ENCODE peak calls at places on chromosomes 13 and 19, in eight cellular contexts. N is MG63, B is aorta, I is small intestine, O is astrocyte, G is heart left ventricle, W is breast epithelium, Q is neural progenitor cell. S is an unnamed sample. For H3K27me3 and H3K36me3, the result is how much of the 10 kb centered on the place peaks cover.

GRCh38 chr19:56111601-56112312 is 9.3 kb downstream of the ZNF787 start:
- DNase-seq in N (no peak), B (no peak), I (peak), O (no peak), G (no peak), W (no peak), Q (peak), S (peak)

GRCh38 chr13:104014803-104015645 is 948.8 kb upstream of the SLC10A2 start:
- DNase-seq in N (peak), B (no peak), I (no peak), O (peak), G (no peak), W (no peak), Q (no peak), S (peak)

GRCh38 chr13:75704194-75704941 is 68.2 kb downstream of the LMO7 start:
- DNase-seq in N (peak), B (no peak), I (no peak), O (peak), G (no peak), W (no peak), Q (no peak), S (peak)

GRCh38 chr19:48770223-48770622 is 14.9 kb downstream of the FGF21 start:
- DNase-seq in N (no peak), B (no peak), I (no peak), O (peak), G (no peak), W (no peak), Q (no peak), S (peak)

GRCh38 chr19:35236638-35237400 is 8.3 kb upstream of the FAM187B start:
- DNase-seq in N (no peak), B (no peak), I (peak), O (no peak), G (no peak), W (no peak), Q (no peak), S (no peak)

GRCh38 chr19:38441660-38442348 is 8.3 kb downstream of the RYR1 start:
- DNase-seq in N (no peak), B (no peak), I (no peak), O (no peak), G (no peak), W (no peak), Q (peak), S (no peak)

GRCh38 chr13:41025518-41025917 is 6.4 kb upstream of the ELF1 start:
- DNase-seq in N (no peak), B (no peak), I (no peak), O (no peak), G (no peak), W (no peak), Q (no peak), S (no peak)

GRCh38 chr19:39497850-39498261 is 891 bp upstream of the DLL3 start:
- DNase-seq in N (peak), B (no peak), I (peak), O (peak), G (no peak), W (no peak), Q (peak), S (no peak)

GRCh38 chr19:8208119-8208709 is 956 bp upstream of the CERS4 start:
- DNase-seq in N (no peak), B (peak), I (no peak), O (no peak), G (no peak), W (peak), Q (peak), S (no peak)

GRCh38 chr13:32264407-32264806 is 50.8 kb downstream of the ZAR1L start:
- DNase-seq in N (peak), B (peak), I (no peak), O (peak), G (peak), W (no peak), Q (no peak), S (peak)

GRCh38 chr19:41739361-41739760 is 16.0 kb upstream of the CEACAM6 start:
- DNase-seq in N (no peak), B (no peak), I (no peak), O (no peak), G (no peak), W (no peak), Q (no peak), S (no peak)

GRCh38 chr19:41740415-41741243 is 14.7 kb upstream of the CEACAM6 start:
- DNase-seq in N (no peak), B (no peak), I (peak), O (no peak), G (no peak), W (no peak), Q (no peak), S (no peak)

GRCh38 chr19:41744850-41745249 is 10.5 kb upstream of the CEACAM6 start:
- DNase-seq in N (no peak), B (no peak), I (peak), O (no peak), G (no peak), W (no peak), Q (no peak), S (no peak)

GRCh38 chr19:41745761-41746160 is 9.6 kb upstream of the CEACAM6 start:
- DNase-seq in N (no peak), B (no peak), I (no peak), O (no peak), G (no peak), W (no peak), Q (no peak), S (no peak)

GRCh38 chr19:41741244-41741554 is 14.1 kb upstream of the CEACAM6 start:
- DNase-seq in N (no peak), B (no peak), I (no peak), O (no peak), G (no peak), W (no peak), Q (no peak), S (no peak)
- H3K27me3 ChIP-seq in N (half or more), B (under half), I (under half), O (under half), G (under half), W (under half), Q (under half), S (under half)

GRCh38 chr19:15393963-15394362 is 14.4 kb upstream of the AKAP8 start:
- DNase-seq in N (no peak), B (no peak), I (no peak), O (no peak), G (no peak), W (no peak), Q (no peak), S (no peak)
- H3K36me3 ChIP-seq in N (half or more), B (under half), I (under half), O (under half), G (half or more), W (under half), Q (under half), S (under half)

DNA sequence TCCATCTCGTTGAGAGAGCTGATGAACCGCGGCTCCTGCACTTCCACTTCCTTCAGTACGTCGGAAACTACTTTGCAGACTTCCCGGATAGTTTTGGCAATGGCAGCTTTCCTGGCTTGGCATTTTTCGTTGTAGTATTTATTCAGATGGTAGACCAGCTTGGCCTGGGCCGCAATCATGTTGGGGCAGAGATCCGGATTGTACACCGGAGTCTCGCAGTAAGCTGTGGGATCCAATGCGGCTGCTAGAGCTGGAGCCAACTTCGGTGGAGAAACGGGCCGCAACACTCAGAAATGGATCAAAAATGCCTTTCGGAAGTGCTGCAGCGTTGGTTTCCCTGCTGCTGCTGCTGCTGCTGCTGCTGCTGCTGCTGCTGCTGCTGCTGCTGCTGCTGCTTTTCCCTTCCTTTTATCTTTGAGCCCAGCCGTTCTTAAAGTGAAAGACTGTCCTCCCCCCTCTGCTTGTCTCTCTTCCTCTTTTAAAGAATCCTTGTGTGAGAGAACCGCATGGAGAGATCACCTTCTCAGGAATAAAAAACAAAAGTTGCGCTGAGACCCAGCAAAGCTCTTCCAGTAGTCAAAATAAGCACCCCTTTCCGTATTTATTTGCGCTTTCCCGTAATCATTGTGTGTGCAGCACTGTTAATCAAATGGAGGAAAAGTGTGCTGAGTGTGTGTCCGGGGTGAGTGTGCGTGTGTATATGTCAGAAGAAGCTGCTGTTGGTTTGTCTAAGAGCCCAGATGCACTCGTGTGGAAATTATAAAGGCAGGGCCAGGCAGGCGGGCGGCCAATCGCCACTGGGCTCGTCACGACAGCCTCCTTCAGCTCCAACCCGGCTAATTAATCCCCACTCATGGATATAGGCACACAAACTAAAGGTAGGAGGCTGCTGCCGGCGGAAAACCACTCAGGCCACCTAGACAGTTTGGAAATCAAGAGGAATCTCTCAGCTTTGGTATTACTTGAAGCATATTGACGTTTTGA is at the start of gene MAB21L1:
- DNase-seq in N (peak), B (peak), I (peak), O (peak), G (peak), W (peak), Q (peak), S (no peak)
- H3K27me3 ChIP-seq in N (under half), B (under half), I (under half), O (under half), G (under half), W (under half), Q (half or more), S (under half)

DNA sequence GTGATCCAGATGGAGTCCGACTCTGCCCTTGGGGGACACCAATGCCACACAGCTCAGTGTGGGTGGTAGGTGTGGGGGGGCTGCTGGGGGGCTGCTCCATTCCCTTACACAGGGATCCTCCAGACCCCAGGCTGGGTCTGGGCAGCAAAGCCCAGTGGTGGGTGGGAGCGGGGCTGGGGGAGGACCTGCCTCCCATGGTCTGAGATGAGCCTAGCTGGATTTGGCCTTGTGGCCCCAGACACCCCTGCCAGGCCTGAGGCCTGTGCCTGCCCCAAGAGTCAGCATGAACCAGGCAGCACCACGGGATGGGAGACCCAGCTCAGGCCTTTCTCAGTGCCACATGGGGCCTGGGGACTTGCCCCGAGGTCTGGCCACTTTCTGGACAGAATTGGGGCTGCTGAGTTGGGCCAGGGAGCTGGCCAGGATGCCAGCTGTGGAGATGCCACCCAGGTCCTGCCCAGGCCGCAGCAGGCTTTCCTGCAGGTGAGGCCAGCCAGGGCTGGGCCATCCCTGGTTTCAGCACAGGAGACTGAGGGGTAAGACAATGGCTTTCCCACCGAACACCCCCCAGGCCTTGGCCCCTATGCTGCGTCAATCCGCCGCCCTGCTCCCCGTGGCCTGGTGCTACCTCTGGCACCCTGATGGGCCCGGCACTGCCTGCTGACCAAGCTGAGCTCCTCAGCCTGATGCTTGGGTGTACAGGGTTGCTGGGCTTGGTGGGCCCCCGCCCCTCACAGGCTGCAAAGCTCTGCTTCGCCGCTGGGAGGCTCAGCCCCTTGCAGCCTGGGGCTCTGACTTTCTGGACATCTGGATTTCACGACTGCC is 24.2 kb downstream of the CEBPG start:
- DNase-seq in N (no peak), B (peak), I (no peak), O (no peak), G (peak), W (no peak), Q (peak), S (no peak)
- H3K36me3 ChIP-seq in N (under half), B (under half), I (under half), O (under half), G (under half), W (under half), Q (under half), S (under half)

S was measured in bronchial epithelial cell.